ENCODE peak calls at places on chromosomes 1 and 21, in four cellular contexts. O is activated CD8-positive, alpha-beta T cell treated with anti-CD3 and anti-CD28 coated beads for 36 hours; W is mesothelial cell of epicardium; B is GM06990. C is an unnamed sample.

GRCh38 chr1:182246783-182247182 is 144.8 kb downstream of the GLUL start:
- DNase-seq in O (no peak), W (no peak), B (no peak), C (no peak)

GRCh38 chr1:223242971-223243370 is 99.9 kb upstream of the TLR5 start:
- DNase-seq in O (no peak), W (no peak), B (no peak), C (no peak)

GRCh38 chr1:62687421-62687902 is 724 bp downstream of the DOCK7 start:
- DNase-seq in O (peak; percentile 13), W (peak; percentile 21), B (peak; percentile 62), C (peak; percentile 60)

GRCh38 chr1:78419309-78419708 is 71.5 kb upstream of the PTGFR start:
- DNase-seq in O (no peak), W (no peak), B (no peak), C (no peak)

GRCh38 chr1:38558476-38559179 is 300.9 kb downstream of the RRAGC start:
- DNase-seq in O (peak; percentile 27), W (no peak), B (no peak), C (peak; percentile 84)

GRCh38 chr1:186473047-186473446 is 12.1 kb upstream of the PDC start:
- DNase-seq in O (no peak), W (no peak), B (no peak), C (no peak)

GRCh38 chr1:101977266-101977665 is 19.5 kb downstream of the OLFM3 start:
- DNase-seq in O (no peak), W (no peak), B (no peak), C (no peak)

GRCh38 chr1:206582537-206583460 is 29.5 kb downstream of the EIF2D start:
- DNase-seq in O (peak; percentile 71), W (no peak), B (no peak), C (no peak)

GRCh38 chr1:18217398-18218043 is 109.9 kb downstream of the IGSF21 start:
- DNase-seq in O (peak; percentile 26), W (no peak), B (no peak), C (peak; percentile 27)

GRCh38 chr1:15323989-15324866 is 77.2 kb downstream of the FHAD1 start:
- DNase-seq in O (no peak), W (no peak), B (no peak), C (peak; percentile 24)

GRCh38 chr1:168454211-168454815 is 89.5 kb downstream of the XCL2 start:
- DNase-seq in O (no peak), W (no peak), B (no peak), C (no peak)

GRCh38 chr1:91699339-91699970 is 186.5 kb downstream of the TGFBR3 start:
- DNase-seq in O (no peak), W (no peak), B (no peak), C (no peak)

GRCh38 chr1:184890539-184890973 is 83.8 kb downstream of the NIBAN1 start:
- DNase-seq in O (peak; percentile 67), W (no peak), B (no peak), C (no peak)

GRCh38 chr21:25456672-25457071 is 150.6 kb downstream of the MRPL39 start:
- DNase-seq in O (peak; percentile 67), W (no peak), B (peak; percentile 74), C (no peak)

GRCh38 chr1:8604041-8604942 is 213.1 kb downstream of the RERE start:
- DNase-seq in O (peak; percentile 64), W (no peak), B (peak; percentile 51), C (no peak)

GRCh38 chr21:23960769-23961168 is 1646.5 kb downstream of the MRPL39 start:
- DNase-seq in O (no peak), W (no peak), B (no peak), C (no peak)

GRCh38 chr1:156623946-156624813 is 5.0 kb downstream of the HAPLN2 start:
- DNase-seq in O (peak; percentile 58), W (no peak), B (no peak), C (peak; percentile 76)

GRCh38 chr1:40096977-40097782 is at the start of gene PPT1:
- DNase-seq in O (peak; percentile 82), W (peak; percentile 66), B (peak; percentile 87), C (peak; percentile 82)

GRCh38 chr1:158329807-158330206 is 1.5 kb downstream of the CD1B start:
- DNase-seq in O (peak; percentile 46), W (no peak), B (no peak), C (no peak)

GRCh38 chr1:54996359-54996868 is 2.3 kb upstream of the BSND start:
- DNase-seq in O (peak; percentile 85), W (peak; percentile 60), B (peak; percentile 73), C (peak; percentile 82)

GRCh38 chr1:187241971-187242370 is 413.2 kb downstream of the PLA2G4A start:
- DNase-seq in O (no peak), W (no peak), B (no peak), C (no peak)

GRCh38 chr1:42936309-42937078 is 22.2 kb downstream of the SLC2A1 start:
- DNase-seq in O (peak; percentile 60), W (no peak), B (no peak), C (no peak)

GRCh38 chr1:8169364-8170058 is 143.4 kb upstream of the ERRFI1 start:
- DNase-seq in O (peak; percentile 73), W (no peak), B (peak; percentile 71), C (no peak)

GRCh38 chr1:198681831-198682756 is 43.3 kb downstream of the PTPRC start:
- DNase-seq in O (peak; percentile 91), W (no peak), B (peak; percentile 71), C (no peak)

GRCh38 chr1:50970927-50971582 is 1.0 kb downstream of the CDKN2C start:
- DNase-seq in O (no peak), W (no peak), B (no peak), C (no peak)

GRCh38 chr1:185912504-185912903 is 178.3 kb downstream of the HMCN1 start:
- DNase-seq in O (no peak), W (no peak), B (no peak), C (no peak)

GRCh38 chr1:205069371-205070125 is 14.7 kb downstream of the TMEM81 start:
- DNase-seq in O (no peak), W (no peak), B (no peak), C (no peak)

GRCh38 chr1:203278087-203278884 is 27.0 kb upstream of the BTG2 start:
- DNase-seq in O (peak; percentile 42), W (no peak), B (no peak), C (peak; percentile 63)

GRCh38 chr1:12343823-12344487 is 114.1 kb downstream of the VPS13D start:
- DNase-seq in O (no peak), W (no peak), B (no peak), C (no peak)

GRCh38 chr1:79603862-79604261 is 597.3 kb upstream of the ADGRL4 start:
- DNase-seq in O (no peak), W (no peak), B (no peak), C (no peak)

GRCh38 chr1:67393240-67393639 is 37.0 kb downstream of the SERBP1 start:
- DNase-seq in O (no peak), W (no peak), B (no peak), C (no peak)

GRCh38 chr21:42413093-42413492 is 9.4 kb downstream of the UBASH3A start:
- DNase-seq in O (no peak), W (no peak), B (no peak), C (no peak)

GRCh38 chr1:178953034-178953433 is 72.7 kb upstream of the FAM20B start:
- DNase-seq in O (no peak), W (no peak), B (no peak), C (no peak)

GRCh38 chr1:45863117-45863670 is 59.8 kb downstream of the MAST2 start:
- DNase-seq in O (no peak), W (no peak), B (no peak), C (no peak)

GRCh38 chr21:29697555-29698193 is 242.1 kb downstream of the GRIK1 start:
- DNase-seq in O (no peak), W (no peak), B (peak; percentile 26), C (no peak)

GRCh38 chr21:42518216-42518615 is 4.6 kb downstream of the SLC37A1 start:
- DNase-seq in O (no peak), W (no peak), B (no peak), C (no peak)

GRCh38 chr1:156663178-156663577 is 14.0 kb downstream of the NES start:
- DNase-seq in O (no peak), W (no peak), B (peak; percentile 56), C (no peak)

GRCh38 chr1:212271823-212272498 is 13.2 kb upstream of the PPP2R5A start:
- DNase-seq in O (no peak), W (no peak), B (no peak), C (no peak)

DNA sequence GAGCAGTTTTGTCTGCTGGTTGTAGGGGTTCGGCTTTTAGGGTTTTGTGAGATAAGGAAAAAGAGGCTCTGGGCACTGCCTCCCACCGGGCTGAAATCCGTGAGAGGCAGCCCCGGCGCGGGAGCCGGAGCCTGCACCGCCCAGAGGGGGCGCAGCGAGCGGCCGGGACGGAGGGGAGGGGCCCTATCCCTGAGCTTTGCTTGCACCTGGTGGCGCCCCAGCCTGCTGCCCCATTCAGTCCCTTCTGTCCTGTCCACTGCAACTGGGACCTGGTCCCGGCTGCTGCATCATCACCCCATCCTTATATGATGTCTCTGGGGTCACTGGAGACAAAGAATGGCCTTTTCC is 512 bp upstream of the KCNJ6 start:
- DNase-seq in O (no peak), W (no peak), B (no peak), C (peak; percentile 72)
- TF ChIP-seq CTCF in O (no peak), W (peak; percentile 2), B (no peak), C (peak; percentile 39)

GRCh38 chr1:41888756-41889155 is 30.0 kb downstream of the HIVEP3 start:
- DNase-seq in O (peak; percentile 31), W (no peak), B (no peak), C (no peak)
- TF ChIP-seq CTCF in O (no peak), W (no peak), B (no peak), C (no peak)

DNA sequence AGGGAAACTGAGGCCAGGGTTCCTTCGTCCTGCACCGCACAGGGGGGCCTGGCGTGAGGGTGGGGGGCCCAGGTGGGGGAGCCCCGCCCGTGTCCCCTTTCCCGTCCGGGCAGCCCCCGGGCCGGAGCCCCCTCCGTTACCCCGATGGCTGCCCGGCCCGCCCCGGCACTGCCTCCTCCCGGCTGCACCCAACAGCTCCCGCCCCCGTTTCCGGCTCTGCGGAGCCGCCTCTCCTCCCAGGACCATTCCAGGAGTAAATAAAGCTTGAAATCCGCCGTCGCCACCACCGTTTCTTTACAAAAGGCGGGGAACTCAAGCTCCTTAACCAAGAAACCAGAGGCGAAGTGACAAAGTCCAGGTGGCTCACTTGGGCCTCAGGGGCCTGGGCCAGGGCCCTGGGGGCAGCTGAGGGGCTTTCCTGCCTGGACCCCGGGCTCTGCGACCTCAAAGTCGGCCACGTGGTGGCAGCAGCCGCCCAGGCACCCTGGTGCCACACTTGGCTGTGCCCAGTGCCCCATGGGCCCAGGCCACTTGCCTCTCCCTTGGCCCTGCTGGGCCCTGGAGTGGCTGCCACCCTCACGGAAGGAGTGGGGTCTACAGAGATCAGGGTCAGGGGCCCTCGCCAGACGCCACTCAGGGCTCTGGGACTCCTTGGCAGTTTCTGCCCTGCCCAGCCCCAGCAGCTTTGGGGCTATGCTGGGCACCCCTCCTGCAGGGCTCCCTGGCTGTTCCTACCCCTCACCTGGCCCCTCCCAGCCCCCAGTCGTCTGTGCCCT is 514 bp upstream of the FAAP20 start:
- DNase-seq in O (peak; percentile 93), W (peak; percentile 68), B (peak; percentile 88), C (peak; percentile 81)
- TF ChIP-seq CTCF in O (peak; percentile 97), W (peak; percentile 72), B (peak; percentile 98), C (peak; percentile 79)

DNA sequence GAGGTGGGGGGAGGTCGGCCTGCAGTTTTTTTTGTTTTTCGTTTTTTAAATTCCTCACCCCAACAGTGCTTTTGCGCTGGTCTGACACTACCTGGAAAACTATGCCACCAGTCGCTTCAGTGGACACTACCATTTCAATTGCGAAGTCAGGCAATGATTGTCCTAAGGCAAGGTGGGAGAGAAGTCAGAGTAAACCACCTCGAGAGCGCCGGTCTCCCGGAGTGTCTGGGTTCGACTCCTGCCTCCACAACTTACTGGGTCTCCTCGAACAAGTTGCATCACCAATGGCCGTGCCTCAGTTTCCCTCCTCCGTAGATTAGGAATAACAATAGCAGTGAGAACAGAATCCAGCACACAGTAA is 593 bp upstream of the SLC44A3 start:
- DNase-seq in O (no peak), W (no peak), B (no peak), C (no peak)
- TF ChIP-seq CTCF in O (no peak), W (no peak), B (no peak), C (no peak)

C was measured in nephron progenitor cell.